ENCODE peak calls at places on chromosome X, in ten cellular contexts. K is HTR-8/SVneo; I is suprapubic skin; L is amniotic epithelial cell; A is posterior cingulate gyrus; N is fibroblast of the conjunctiva; V is stimulated activated CD8-positive, alpha-beta memory T cell treated with anti-CD3 and anti-CD28 coated beads, Interleukin-15, amount 100 ng/mL, for 1 hour; W is foreskin fibroblast; S is LoVo; O is HAP-1. T is an unnamed sample.

GRCh38 chrX:3066555-3066954 is 25.3 kb downstream of the ARSF start:
- DNase-seq in K (no peak), I (no peak), L (peak; percentile 11), A (peak; percentile 7), N (no peak), V (no peak), W (no peak), S (no peak), O (no peak), T (peak; percentile 13)

GRCh38 chrX:47523297-47523696 is 37.7 kb upstream of the ARAF start:
- DNase-seq in K (peak; percentile 60), I (peak; percentile 86), L (peak; percentile 49), A (peak; percentile 83), N (peak; percentile 46), V (peak; percentile 59), W (no peak), S (peak; percentile 75), O (peak; percentile 96), T (peak; percentile 71)

GRCh38 chrX:39985551-39985950 is 112.2 kb downstream of the BCOR start:
- DNase-seq in K (no peak), I (no peak), L (no peak), A (no peak), N (no peak), V (no peak), W (no peak), S (no peak), O (no peak), T (no peak)

GRCh38 chrX:135707880-135708279 is 5.6 kb upstream of the CT45A1 start:
- DNase-seq in K (no peak), I (no peak), L (no peak), A (no peak), N (no peak), V (no peak), W (no peak), S (no peak), O (peak; percentile 89), T (no peak)

GRCh38 chrX:152343306-152343705 is 107.8 kb downstream of the GABRA3 start:
- DNase-seq in K (no peak), I (no peak), L (no peak), A (no peak), N (no peak), V (no peak), W (no peak), S (no peak), O (no peak), T (no peak)

GRCh38 chrX:40845331-40845911 is 110.1 kb upstream of the MED14 start:
- DNase-seq in K (peak; percentile 53), I (no peak), L (peak; percentile 95), A (no peak), N (peak; percentile 81), V (no peak), W (peak; percentile 83), S (no peak), O (peak; percentile 84), T (peak; percentile 95)

GRCh38 chrX:29275928-29276327 is 688.7 kb downstream of the IL1RAPL1 start:
- DNase-seq in K (no peak), I (no peak), L (no peak), A (no peak), N (no peak), V (no peak), W (no peak), S (no peak), O (no peak), T (no peak)

GRCh38 chrX:4878642-4879041 is 1165.2 kb upstream of the PRKX start:
- DNase-seq in K (no peak), I (no peak), L (no peak), A (no peak), N (no peak), V (no peak), W (no peak), S (no peak), O (no peak), T (no peak)

GRCh38 chrX:136920001-136920400 is 39.5 kb upstream of the RBMX start:
- DNase-seq in K (no peak), I (no peak), L (no peak), A (no peak), N (no peak), V (no peak), W (no peak), S (no peak), O (no peak), T (peak; percentile 67)